ENCODE peak calls at places on chromosomes 4 and X, in eight cellular contexts. H is GM12892, Z is vagina, N is transverse colon, O is GM12878, T is suprapubic skin, U is GM12891, D is K562. L is an unnamed sample.
A peak's percentile ranks its signal among the peaks of the same experiment; 100 is the strongest.

GRCh38 chr4:94332983-94333590 is 9.5 kb downstream of the HPGDS start:
- DNase-seq in H (no peak), Z (no peak), N (no peak), O (no peak), T (no peak), U (no peak), D (peak; percentile 46), L (no peak)

GRCh38 chrX:66676990-66677389 is 38.1 kb upstream of the EDA2R start:
- DNase-seq in H (no peak), Z (no peak), N (no peak), O (no peak), T (no peak), U (no peak), D (no peak), L (no peak)

GRCh38 chr4:7183161-7183560 is 9.2 kb upstream of the SORCS2 start:
- DNase-seq in H (no peak), Z (no peak), N (no peak), O (no peak), T (no peak), U (no peak), D (no peak), L (no peak)

GRCh38 chr4:113049421-113050355 is at the start of gene ANK2:
- DNase-seq in H (no peak), Z (no peak), N (no peak), O (no peak), T (no peak), U (no peak), D (no peak), L (no peak)

GRCh38 chr4:141246243-141246642 is 25.5 kb downstream of the ZNF330 start:
- DNase-seq in H (no peak), Z (no peak), N (no peak), O (no peak), T (no peak), U (no peak), D (no peak), L (no peak)

GRCh38 chrX:53194308-53194707 is 30.7 kb downstream of the KDM5C start:
- DNase-seq in H (no peak), Z (no peak), N (no peak), O (no peak), T (no peak), U (no peak), D (no peak), L (no peak)

GRCh38 chr4:87270144-87270543 is 49.7 kb upstream of the KLHL8 start:
- DNase-seq in H (no peak), Z (no peak), N (no peak), O (no peak), T (no peak), U (no peak), D (peak; percentile 53), L (no peak)

GRCh38 chr4:2256781-2257191 is 5.1 kb downstream of the MXD4 start:
- DNase-seq in H (peak; percentile 9), Z (peak; percentile 82), N (peak; percentile 19), O (no peak), T (peak; percentile 69), U (peak; percentile 5), D (no peak), L (peak; percentile 63)

GRCh38 chrX:82961129-82961528 is 547.0 kb upstream of the POU3F4 start:
- DNase-seq in H (no peak), Z (no peak), N (no peak), O (no peak), T (no peak), U (no peak), D (no peak), L (no peak)

GRCh38 chr4:182175788-182176519 is 67.2 kb upstream of the TENM3 start:
- DNase-seq in H (no peak), Z (no peak), N (no peak), O (no peak), T (no peak), U (no peak), D (no peak), L (no peak)

GRCh38 chr4:182174979-182175378 is 68.2 kb upstream of the TENM3 start:
- DNase-seq in H (no peak), Z (no peak), N (no peak), O (no peak), T (no peak), U (no peak), D (no peak), L (no peak)

GRCh38 chr4:182179105-182179504 is 64.1 kb upstream of the TENM3 start:
- DNase-seq in H (no peak), Z (no peak), N (no peak), O (no peak), T (no peak), U (no peak), D (no peak), L (no peak)

GRCh38 chr4:182177166-182177565 is 66.0 kb upstream of the TENM3 start:
- DNase-seq in H (no peak), Z (no peak), N (no peak), O (no peak), T (no peak), U (no peak), D (no peak), L (no peak)

GRCh38 chr4:182179751-182180150 is 63.5 kb upstream of the TENM3 start:
- DNase-seq in H (no peak), Z (no peak), N (no peak), O (no peak), T (no peak), U (no peak), D (no peak), L (no peak)
- TF ChIP-seq POLR2A in H (no peak), Z (no peak), N (no peak), O (no peak), T (no peak), U (no peak), D (no peak), L (no peak)

GRCh38 chr4:119099227-119099910 is 36.3 kb upstream of the MYOZ2 start:
- DNase-seq in H (no peak), Z (no peak), N (no peak), O (no peak), T (no peak), U (no peak), D (no peak), L (no peak)
- TF ChIP-seq POLR2AphosphoS5 in H (no peak), Z (no peak), N (no peak), O (no peak), T (no peak), U (no peak), D (no peak), L (no peak)

DNA sequence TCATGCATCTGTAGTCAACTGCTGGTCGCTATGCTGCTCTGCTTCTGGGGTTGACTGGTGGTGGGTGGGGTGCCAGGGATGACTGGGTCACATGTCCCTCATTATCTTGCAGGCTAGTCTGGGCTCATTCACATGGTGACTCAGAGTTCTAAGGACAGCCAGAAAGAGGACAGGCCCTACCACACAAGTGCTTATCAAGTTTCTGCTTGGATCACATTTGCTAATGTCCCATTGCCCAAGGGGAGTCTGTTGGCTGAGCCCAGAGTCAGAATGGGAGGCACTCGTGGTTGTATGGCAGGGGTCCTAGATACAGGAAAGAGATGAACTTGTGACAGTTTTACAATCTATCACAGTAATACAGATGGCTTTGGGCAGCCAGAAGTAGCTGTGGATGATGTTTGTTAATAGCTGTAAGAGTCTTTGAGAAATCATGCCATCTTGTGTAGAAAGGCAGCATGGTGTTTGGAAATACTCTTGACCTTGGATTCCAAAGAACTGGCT is 221.3 kb downstream of the GPAT3 start:
- DNase-seq in H (no peak), Z (no peak), N (no peak), O (no peak), T (no peak), U (no peak), D (peak; percentile 86), L (no peak)
- TF ChIP-seq POLR2A in H (no peak), Z (no peak), N (no peak), O (no peak), T (no peak), U (no peak), D (no peak), L (no peak)

GRCh38 chr4:128859887-128860774 is 50.6 kb downstream of the JADE1 start:
- DNase-seq in H (no peak), Z (no peak), N (no peak), O (no peak), T (no peak), U (no peak), D (no peak), L (no peak)
- TF ChIP-seq POLR2AphosphoS5 in H (peak; percentile 1), Z (no peak), N (peak; percentile 25), O (no peak), T (no peak), U (no peak), D (no peak), L (peak; percentile 9)

DNA sequence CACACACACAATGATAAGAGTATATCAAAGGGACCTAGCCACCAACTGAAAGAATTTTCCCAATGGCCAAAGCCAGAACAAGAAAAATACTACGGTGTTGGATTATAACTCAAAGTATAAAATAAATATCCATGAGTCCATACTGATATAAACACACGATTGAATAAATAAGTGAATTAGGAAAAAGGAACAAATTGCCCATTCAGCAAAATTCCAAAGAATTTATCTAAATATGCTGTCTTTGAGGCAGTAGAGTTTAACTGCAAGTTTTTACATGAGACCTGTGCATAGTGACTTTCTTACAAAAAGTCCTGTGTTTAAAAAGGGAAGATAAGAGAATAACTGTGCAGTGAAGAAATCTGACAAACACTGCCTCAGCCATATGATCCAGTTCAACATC is 278.8 kb upstream of the PPARGC1A start:
- DNase-seq in H (no peak), Z (no peak), N (no peak), O (no peak), T (no peak), U (no peak), D (no peak), L (no peak)
- TF ChIP-seq POLR2A in H (no peak), Z (no peak), N (no peak), O (no peak), T (no peak), U (no peak), D (no peak), L (no peak)

GRCh38 chrX:107000013-107000515 is at the start of gene MORC4:
- DNase-seq in H (peak; percentile 12), Z (peak; percentile 94), N (peak; percentile 78), O (no peak), T (peak; percentile 87), U (peak; percentile 16), D (peak; percentile 24), L (peak; percentile 84)
- TF ChIP-seq POLR2AphosphoS5 in H (no peak), Z (peak; percentile 81), N (peak; percentile 37), O (no peak), T (no peak), U (no peak), D (no peak), L (no peak)

L was measured in stomach.